ENCODE peak calls at places on chromosomes 6 and 20, in ten cellular contexts. T is KBM-7; R is nephron progenitor cell; Q is colonic mucosa; E is HTR-8/SVneo; O is left lung; Y is mesendoderm; G is GM20000; K is activated CD4-positive, alpha-beta T cell treated with anti-CD3 and anti-CD28 coated beads, Interleukin-2, amount 50 U/mL, for 24 hours; V is occipital lobe. S is an unnamed sample.

GRCh38 chr6:30885999-30886896 is 1.9 kb downstream of the DDR1 start:
- DNase-seq in K (no peak), V (peak), Y (peak), R (peak), G (peak), E (peak), Q (peak), O (no peak), T (no peak), S (no peak)

GRCh38 chr6:15491986-15492269 is 170.9 kb downstream of the DTNBP1 start:
- DNase-seq in V (no peak), G (no peak), K (no peak), E (no peak), R (no peak), T (no peak), Y (no peak), O (no peak), Q (no peak), S (no peak)

GRCh38 chr6:157912326-157912725 is 69.3 kb upstream of the SYNJ2 start:
- DNase-seq in R (no peak), G (no peak), T (no peak), Y (no peak), Q (no peak), V (no peak), E (peak), O (no peak), K (no peak), S (peak)

GRCh38 chr6:39684790-39685485 is 40.3 kb downstream of the KIF6 start:
- DNase-seq in O (no peak), E (no peak), R (no peak), Y (peak), Q (no peak), T (no peak), V (no peak), K (no peak), G (no peak), S (no peak)

GRCh38 chr20:24160563-24161355 is 172.2 kb upstream of the GGTLC1 start:
- DNase-seq in Q (peak), T (peak), G (no peak), K (no peak), V (peak), R (peak), Y (peak), O (no peak), E (peak), S (peak)

GRCh38 chr20:3812975-3813599 is 7.3 kb upstream of the AP5S1 start:
- DNase-seq in Q (no peak), G (no peak), K (no peak), R (no peak), O (no peak), T (no peak), V (no peak), Y (no peak), E (no peak), S (no peak)

GRCh38 chr20:45157977-45158376 is 16.7 kb upstream of the PI3 start:
- DNase-seq in V (no peak), K (no peak), E (no peak), R (no peak), Q (peak), G (no peak), Y (no peak), T (no peak), O (no peak), S (peak)

GRCh38 chr6:15131234-15132195 is 114.4 kb upstream of the JARID2 start:
- DNase-seq in T (no peak), Y (no peak), V (no peak), G (no peak), K (no peak), O (no peak), E (no peak), R (peak), Q (no peak), S (no peak)

GRCh38 chr6:138765896-138766487 is 7.6 kb upstream of the CCDC28A start:
- DNase-seq in V (no peak), T (peak), Q (no peak), G (peak), K (no peak), O (no peak), Y (peak), E (peak), R (no peak), S (no peak)

GRCh38 chr20:48919882-48920526 is 1.5 kb upstream of the ARFGEF2 start:
- DNase-seq in G (no peak), Q (peak), K (no peak), R (no peak), V (no peak), O (no peak), Y (peak), E (no peak), T (no peak), S (no peak)

GRCh38 chr6:52498538-52499017 is 78.3 kb downstream of the TRAM2 start:
- DNase-seq in O (no peak), G (peak), T (no peak), R (no peak), K (no peak), Q (no peak), V (no peak), Y (no peak), E (no peak), S (no peak)

GRCh38 chr20:35329435-35330139 is 37.4 kb upstream of the FAM83C start:
- DNase-seq in K (peak), V (no peak), G (peak), E (peak), R (peak), Y (peak), O (no peak), T (peak), Q (peak), S (no peak)

GRCh38 chr6:1686117-1687098 is 76.7 kb downstream of the FOXC1 start:
- DNase-seq in T (peak), V (no peak), R (no peak), E (peak), Q (no peak), O (no peak), K (no peak), G (no peak), Y (no peak), S (peak)

GRCh38 chr20:38209736-38210405 is 44.8 kb upstream of the TGM2 start:
- DNase-seq in V (no peak), G (no peak), Q (no peak), O (no peak), K (no peak), E (no peak), R (no peak), Y (no peak), T (no peak), S (no peak)

GRCh38 chr6:42390228-42390934 is 61.3 kb downstream of the TRERF1 start:
- DNase-seq in E (no peak), Y (no peak), G (peak), O (no peak), V (no peak), T (no peak), Q (no peak), K (peak), R (no peak), S (no peak)

GRCh38 chr6:84392292-84392691 is 164.8 kb upstream of the CEP162 start:
- DNase-seq in Q (no peak), T (no peak), V (no peak), K (no peak), R (no peak), E (no peak), Y (no peak), G (no peak), O (no peak), S (no peak)

GRCh38 chr6:161033667-161034066 is 42.1 kb downstream of the MAP3K4 start:
- DNase-seq in O (no peak), V (no peak), G (no peak), Y (no peak), E (peak), T (no peak), K (no peak), R (no peak), Q (no peak), S (no peak)

GRCh38 chr6:104711371-104711770 is 148.3 kb downstream of the HACE1 start:
- DNase-seq in G (no peak), T (no peak), O (no peak), V (no peak), K (no peak), Q (no peak), R (no peak), Y (no peak), E (peak), S (peak)

GRCh38 chr6:2866183-2866846 is 24.7 kb upstream of the SERPINB1 start:
- DNase-seq in K (no peak), T (no peak), Y (peak), O (no peak), E (no peak), R (no peak), G (peak), Q (no peak), V (no peak), S (no peak)

GRCh38 chr6:88183503-88183902 is 17.4 kb upstream of the CNR1 start:
- DNase-seq in E (no peak), Q (no peak), V (no peak), Y (peak), R (no peak), G (no peak), K (no peak), O (no peak), T (no peak), S (no peak)

GRCh38 chr6:111861321-111861938 is 11.8 kb downstream of the FYN start:
- DNase-seq in K (no peak), E (no peak), Y (no peak), G (no peak), T (no peak), R (no peak), Q (no peak), V (no peak), O (no peak), S (no peak)

GRCh38 chr20:33653218-33653899 is 8.8 kb upstream of the C20orf144 start:
- DNase-seq in G (peak), V (peak), Y (peak), K (no peak), T (peak), Q (peak), R (peak), O (peak), E (peak), S (no peak)

GRCh38 chr6:17648745-17649144 is 48.6 kb downstream of the FAM8A1 start:
- DNase-seq in O (no peak), Q (no peak), G (no peak), E (no peak), R (no peak), V (no peak), K (no peak), T (no peak), Y (no peak), S (no peak)

GRCh38 chr6:53827485-53827884 is 32.7 kb downstream of the LRRC1 start:
- DNase-seq in R (no peak), E (no peak), G (no peak), T (no peak), O (no peak), K (no peak), V (no peak), Q (peak), Y (no peak), S (no peak)

GRCh38 chr6:37550436-37550835 is 50.7 kb upstream of the CCDC167 start:
- DNase-seq in K (no peak), R (no peak), V (no peak), T (no peak), O (no peak), Y (no peak), Q (no peak), E (no peak), G (no peak), S (no peak)

GRCh38 chr6:30518505-30518850 is 29.2 kb downstream of the HLA-E start:
- DNase-seq in O (no peak), R (no peak), Y (no peak), Q (no peak), K (no peak), E (no peak), V (no peak), T (no peak), G (no peak), S (no peak)

GRCh38 chr20:49579874-49580817 is 12.2 kb upstream of the PTGIS start:
- DNase-seq in Q (no peak), T (no peak), R (no peak), Y (no peak), G (no peak), O (no peak), V (no peak), K (no peak), E (no peak), S (no peak)